ENCODE peak calls at places on chromosomes 5 and 9, in seven cellular contexts. V, I, R, B, M, D and A are unnamed samples.

GRCh38 chr5:22567983-22568382 is 285.2 kb downstream of the CDH12 start:
- DNase-seq in R (peak; percentile 56), I (no peak), D (no peak), M (no peak), B (no peak), V (no peak), A (no peak)

GRCh38 chr5:65734921-65735320 is 12.9 kb downstream of the NLN start:
- DNase-seq in I (no peak), M (no peak), R (no peak), D (no peak), V (no peak), B (no peak), A (no peak)

GRCh38 chr9:77384406-77384805 is 207.1 kb downstream of the VPS13A start:
- DNase-seq in B (no peak), M (no peak), V (no peak), D (peak; percentile 71), R (peak; percentile 77), I (peak; percentile 57), A (no peak)

GRCh38 chr5:57575839-57576238 is 93.2 kb upstream of the ACTBL2 start:
- DNase-seq in I (no peak), D (no peak), V (no peak), R (no peak), M (no peak), B (no peak), A (no peak)

GRCh38 chr5:80738466-80738865 is 83.7 kb upstream of the DHFR start:
- DNase-seq in V (no peak), B (no peak), I (no peak), D (no peak), R (no peak), M (no peak), A (no peak)

GRCh38 chr9:113772121-113772885 is 103.8 kb upstream of the ZNF618 start:
- DNase-seq in M (no peak), B (no peak), R (peak; percentile 52), D (peak; percentile 35), V (peak; percentile 35), I (peak; percentile 74), A (no peak)

GRCh38 chr9:23733495-23734078 is 92.5 kb downstream of the ELAVL2 start:
- DNase-seq in R (no peak), B (no peak), D (no peak), I (no peak), V (no peak), M (no peak), A (no peak)

GRCh38 chr9:89797970-89798369 is 193.2 kb downstream of the GADD45G start:
- DNase-seq in D (no peak), R (no peak), B (no peak), I (no peak), M (no peak), V (no peak), A (no peak)

GRCh38 chr5:157459715-157460599 is at the start of gene NIPAL4:
- DNase-seq in B (no peak), D (peak; percentile 19), M (no peak), I (no peak), R (no peak), V (no peak), A (no peak)